ENCODE peak calls at places on chromosomes 1 and 21, in four cellular contexts. One of them, this sample, is unnamed. For H3K9me3, the result is how much of the 10 kb centered on the place peaks cover.

GRCh38 chr1:200400556-200400955 is 9.3 kb downstream of the ZNF281 start:
- DNase-seq in CD8-positive, alpha-beta T cell: no peak
- DNase-seq in transverse colon: no peak
- DNase-seq in stomach: no peak
- DNase-seq in this sample: no peak

GRCh38 chr1:46477153-46477929 is 12.3 kb upstream of the DMBX1 start:
- DNase-seq in CD8-positive, alpha-beta T cell: peak
- DNase-seq in transverse colon: peak
- DNase-seq in stomach: peak
- DNase-seq in this sample: peak

GRCh38 chr21:33394260-33394659 is 9.0 kb upstream of the IFNGR2 start:
- DNase-seq in CD8-positive, alpha-beta T cell: no peak
- DNase-seq in stomach: peak
- DNase-seq in transverse colon: peak
- DNase-seq in this sample: peak

GRCh38 chr1:230219174-230220067 is 152.4 kb downstream of the GALNT2 start:
- DNase-seq in CD8-positive, alpha-beta T cell: no peak
- DNase-seq in transverse colon: no peak
- DNase-seq in stomach: no peak
- DNase-seq in this sample: no peak

GRCh38 chr1:187264995-187265602 is 436.4 kb downstream of the PLA2G4A start:
- DNase-seq in stomach: no peak
- DNase-seq in CD8-positive, alpha-beta T cell: no peak
- DNase-seq in transverse colon: no peak
- DNase-seq in this sample: peak

GRCh38 chr1:52669696-52670095 is 28.5 kb downstream of the COA7 start:
- DNase-seq in CD8-positive, alpha-beta T cell: no peak
- DNase-seq in stomach: no peak
- DNase-seq in transverse colon: no peak
- DNase-seq in this sample: peak

GRCh38 chr21:42186591-42186990 is 32.3 kb upstream of the ABCG1 start:
- DNase-seq in CD8-positive, alpha-beta T cell: no peak
- DNase-seq in transverse colon: no peak
- DNase-seq in stomach: no peak
- DNase-seq in this sample: no peak

GRCh38 chr1:111603979-111604378 is 15.6 kb upstream of the RAP1A start:
- DNase-seq in stomach: peak
- DNase-seq in transverse colon: peak
- DNase-seq in CD8-positive, alpha-beta T cell: peak
- DNase-seq in this sample: peak

GRCh38 chr1:105664495-105664894 is 1392.0 kb upstream of the PRMT6 start:
- DNase-seq in stomach: no peak
- DNase-seq in transverse colon: no peak
- DNase-seq in CD8-positive, alpha-beta T cell: no peak
- DNase-seq in this sample: no peak

GRCh38 chr1:221206076-221206475 is 326.8 kb downstream of the HLX start:
- DNase-seq in stomach: no peak
- DNase-seq in transverse colon: no peak
- DNase-seq in CD8-positive, alpha-beta T cell: no peak
- DNase-seq in this sample: no peak

GRCh38 chr21:14452031-14452778 is 69.3 kb upstream of the HSPA13 start:
- DNase-seq in CD8-positive, alpha-beta T cell: no peak
- DNase-seq in stomach: no peak
- DNase-seq in transverse colon: no peak
- DNase-seq in this sample: peak

GRCh38 chr1:3740752-3741151 is 11.5 kb upstream of the CCDC27 start:
- DNase-seq in CD8-positive, alpha-beta T cell: no peak
- DNase-seq in transverse colon: no peak
- DNase-seq in stomach: no peak
- DNase-seq in this sample: no peak

GRCh38 chr1:166307261-166308188 is 140.7 kb upstream of the FAM78B start:
- DNase-seq in transverse colon: no peak
- DNase-seq in stomach: no peak
- DNase-seq in CD8-positive, alpha-beta T cell: no peak
- DNase-seq in this sample: no peak

GRCh38 chr1:178818416-178818815 is 52.5 kb downstream of the ANGPTL1 start:
- DNase-seq in transverse colon: no peak
- DNase-seq in CD8-positive, alpha-beta T cell: no peak
- DNase-seq in stomach: no peak
- DNase-seq in this sample: peak

GRCh38 chr1:114114751-114115104 is 38.9 kb downstream of the SYT6 start:
- DNase-seq in stomach: no peak
- DNase-seq in CD8-positive, alpha-beta T cell: no peak
- DNase-seq in transverse colon: no peak
- DNase-seq in this sample: no peak

GRCh38 chr1:214548988-214549387 is 2.4 kb downstream of the PTPN14 start:
- DNase-seq in transverse colon: no peak
- DNase-seq in CD8-positive, alpha-beta T cell: no peak
- DNase-seq in stomach: peak
- DNase-seq in this sample: peak

GRCh38 chr1:38418195-38419030 is 371.8 kb upstream of the POU3F1 start:
- DNase-seq in stomach: no peak
- DNase-seq in CD8-positive, alpha-beta T cell: no peak
- DNase-seq in transverse colon: no peak
- DNase-seq in this sample: no peak

GRCh38 chr1:205301842-205302588 is 19.5 kb downstream of the NUAK2 start:
- DNase-seq in CD8-positive, alpha-beta T cell: no peak
- DNase-seq in transverse colon: no peak
- DNase-seq in stomach: no peak
- DNase-seq in this sample: peak

GRCh38 chr1:91611498-91611917 is 110.9 kb downstream of the CDC7 start:
- DNase-seq in stomach: no peak
- DNase-seq in transverse colon: peak
- DNase-seq in CD8-positive, alpha-beta T cell: no peak
- DNase-seq in this sample: no peak

GRCh38 chr1:183840140-183840539 is 35.2 kb downstream of the RGL1 start:
- DNase-seq in transverse colon: no peak
- DNase-seq in CD8-positive, alpha-beta T cell: no peak
- DNase-seq in stomach: no peak
- DNase-seq in this sample: no peak

GRCh38 chr1:240559781-240560180 is 52.2 kb downstream of the GREM2 start:
- DNase-seq in transverse colon: no peak
- DNase-seq in stomach: no peak
- DNase-seq in CD8-positive, alpha-beta T cell: no peak
- DNase-seq in this sample: no peak

GRCh38 chr1:3471356-3472087 is 17.1 kb downstream of the ARHGEF16 start:
- DNase-seq in transverse colon: no peak
- DNase-seq in CD8-positive, alpha-beta T cell: no peak
- DNase-seq in stomach: no peak
- DNase-seq in this sample: peak

GRCh38 chr1:95369985-95370670 is 136.1 kb downstream of the RWDD3 start:
- DNase-seq in CD8-positive, alpha-beta T cell: no peak
- DNase-seq in transverse colon: no peak
- DNase-seq in stomach: no peak
- DNase-seq in this sample: no peak

GRCh38 chr1:183139281-183139942 is 46.7 kb upstream of the LAMC2 start:
- DNase-seq in stomach: no peak
- DNase-seq in transverse colon: no peak
- DNase-seq in CD8-positive, alpha-beta T cell: no peak
- DNase-seq in this sample: no peak

GRCh38 chr1:2629627-2630497 is 3.0 kb downstream of the MMEL1 start:
- DNase-seq in transverse colon: no peak
- DNase-seq in stomach: no peak
- DNase-seq in CD8-positive, alpha-beta T cell: no peak
- DNase-seq in this sample: no peak

GRCh38 chr1:22729921-22730320 is 19.3 kb downstream of the EPHB2 start:
- DNase-seq in stomach: no peak
- DNase-seq in transverse colon: no peak
- DNase-seq in CD8-positive, alpha-beta T cell: no peak
- DNase-seq in this sample: no peak

GRCh38 chr21:43861716-43862115 is 3.3 kb upstream of the AGPAT3 start:
- DNase-seq in transverse colon: no peak
- DNase-seq in CD8-positive, alpha-beta T cell: no peak
- DNase-seq in stomach: peak
- DNase-seq in this sample: no peak

DNA sequence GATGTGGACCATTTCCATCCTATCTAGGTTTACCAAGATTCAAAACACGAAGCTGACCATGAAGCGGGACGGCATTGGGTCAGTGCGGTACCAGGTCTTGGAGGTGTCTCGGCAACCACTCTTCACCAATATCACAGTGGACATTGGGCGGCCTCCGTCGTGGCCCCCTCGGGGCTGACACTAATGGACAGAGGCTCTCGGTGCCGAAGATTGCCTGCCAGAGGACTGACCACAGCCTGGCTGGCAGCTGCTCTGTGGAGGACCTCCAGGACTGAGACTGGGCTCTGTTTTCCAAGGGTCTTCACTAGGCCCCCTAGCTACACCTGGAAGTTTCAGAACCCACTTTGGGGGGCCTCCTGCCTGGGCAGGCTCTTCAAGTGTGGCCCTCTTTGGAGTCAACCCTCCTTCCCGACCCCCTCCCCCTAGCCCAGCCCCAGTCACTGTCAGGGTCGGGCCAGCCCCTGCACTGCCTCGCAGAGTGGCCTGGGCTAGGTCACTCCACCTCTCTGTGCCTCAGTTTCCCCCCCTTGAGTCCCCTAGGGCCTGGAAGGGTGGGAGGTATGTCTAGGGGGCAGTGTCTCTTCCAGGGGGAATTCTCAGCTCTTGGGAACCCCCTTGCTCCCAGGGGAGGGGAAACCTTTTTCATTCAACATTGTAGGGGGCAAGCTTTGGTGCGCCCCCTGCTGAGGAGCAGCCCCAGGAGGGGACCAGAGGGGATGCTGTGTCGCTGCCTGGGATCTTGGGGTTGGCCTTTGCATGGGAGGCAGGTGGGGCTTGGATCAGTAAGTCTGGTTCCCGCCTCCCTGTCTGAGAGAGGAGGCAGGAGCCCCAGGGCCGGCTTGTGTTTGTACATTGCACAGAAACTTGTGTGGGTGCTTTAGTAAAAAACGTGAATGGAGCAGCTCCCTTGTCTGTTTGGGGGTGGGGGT is 864 bp upstream of the CCDC24 start:
- DNase-seq in CD8-positive, alpha-beta T cell: no peak
- DNase-seq in transverse colon: no peak
- DNase-seq in stomach: no peak
- DNase-seq in this sample: no peak
- H3K27ac ChIP-seq in CD8-positive, alpha-beta T cell: peak
- H3K27ac ChIP-seq in transverse colon: peak
- H3K27ac ChIP-seq in stomach: peak
- H3K27ac ChIP-seq in this sample: peak

GRCh38 chr1:54614558-54614957 is 8.8 kb downstream of the FAM151A start:
- DNase-seq in CD8-positive, alpha-beta T cell: no peak
- DNase-seq in stomach: no peak
- DNase-seq in transverse colon: no peak
- DNase-seq in this sample: no peak

GRCh38 chr1:54624466-54625464 is 1.4 kb upstream of the FAM151A start:
- DNase-seq in transverse colon: no peak
- DNase-seq in CD8-positive, alpha-beta T cell: no peak
- DNase-seq in stomach: no peak
- DNase-seq in this sample: no peak

GRCh38 chr1:54623216-54624007 is at the start of gene FAM151A:
- DNase-seq in transverse colon: no peak
- DNase-seq in CD8-positive, alpha-beta T cell: no peak
- DNase-seq in stomach: no peak
- DNase-seq in this sample: peak

GRCh38 chr1:54615531-54616245 is 7.6 kb downstream of the FAM151A start:
- DNase-seq in transverse colon: no peak
- DNase-seq in CD8-positive, alpha-beta T cell: no peak
- DNase-seq in stomach: no peak
- DNase-seq in this sample: no peak

DNA sequence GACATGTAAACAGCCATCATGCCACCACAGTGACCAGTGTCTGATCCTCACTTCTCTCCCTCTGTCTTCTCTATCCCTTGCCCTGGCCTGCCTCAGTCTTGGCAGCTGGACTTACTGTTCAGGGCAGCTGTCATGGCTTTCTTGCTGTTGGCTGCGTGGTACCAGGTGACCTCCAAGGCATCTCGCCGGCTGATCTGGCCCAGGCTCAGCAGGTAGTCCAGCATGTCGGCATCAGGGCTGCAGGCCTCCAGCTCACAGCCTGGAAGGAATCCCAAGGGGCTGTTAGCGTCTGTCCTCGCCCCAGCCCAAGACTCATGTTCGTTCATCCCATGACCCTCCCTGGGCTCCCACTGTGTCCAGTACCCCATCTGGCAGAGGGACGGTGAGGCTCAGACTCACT is 3.6 kb downstream of the FAM151A start:
- DNase-seq in CD8-positive, alpha-beta T cell: no peak
- DNase-seq in stomach: no peak
- DNase-seq in transverse colon: no peak
- DNase-seq in this sample: no peak
- H3K9me3 ChIP-seq in CD8-positive, alpha-beta T cell: under half
- H3K9me3 ChIP-seq in stomach: under half
- H3K9me3 ChIP-seq in transverse colon: under half
- H3K9me3 ChIP-seq in this sample: under half

DNA sequence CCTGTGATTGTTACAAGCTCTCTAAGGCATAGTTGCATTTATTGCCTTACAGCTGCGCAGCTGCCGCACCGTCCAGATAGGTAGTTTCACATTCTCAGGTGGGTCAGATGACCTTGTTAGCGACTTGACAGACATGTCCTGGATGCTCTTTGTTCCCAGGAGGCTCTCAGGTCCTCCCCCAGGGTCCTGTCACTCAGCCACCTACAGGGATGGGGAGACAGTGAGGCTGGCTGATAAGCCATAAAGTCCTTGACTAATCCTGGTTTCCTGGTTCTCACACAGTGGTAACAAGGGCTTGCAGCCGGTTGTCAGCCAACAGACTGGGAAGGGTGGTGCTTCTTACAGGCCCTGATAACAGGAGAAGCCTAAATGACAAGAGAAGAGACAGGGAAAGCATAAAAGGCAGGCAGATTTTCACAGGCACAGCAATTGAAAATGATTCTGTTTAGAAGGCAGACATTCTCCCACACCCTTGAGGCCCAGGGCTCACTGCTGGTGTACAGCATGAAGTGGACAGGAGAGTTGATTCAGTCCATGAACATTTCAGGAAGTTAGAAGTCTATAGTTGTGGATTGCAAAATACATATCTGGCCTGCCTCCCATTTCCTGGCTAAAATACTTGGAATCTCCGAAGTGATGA is 2.9 kb downstream of the ARF1 start:
- DNase-seq in CD8-positive, alpha-beta T cell: no peak
- DNase-seq in stomach: no peak
- DNase-seq in transverse colon: peak
- DNase-seq in this sample: peak
- H3K27ac ChIP-seq in CD8-positive, alpha-beta T cell: no peak
- H3K27ac ChIP-seq in stomach: peak
- H3K27ac ChIP-seq in transverse colon: peak
- H3K27ac ChIP-seq in this sample: peak

DNA sequence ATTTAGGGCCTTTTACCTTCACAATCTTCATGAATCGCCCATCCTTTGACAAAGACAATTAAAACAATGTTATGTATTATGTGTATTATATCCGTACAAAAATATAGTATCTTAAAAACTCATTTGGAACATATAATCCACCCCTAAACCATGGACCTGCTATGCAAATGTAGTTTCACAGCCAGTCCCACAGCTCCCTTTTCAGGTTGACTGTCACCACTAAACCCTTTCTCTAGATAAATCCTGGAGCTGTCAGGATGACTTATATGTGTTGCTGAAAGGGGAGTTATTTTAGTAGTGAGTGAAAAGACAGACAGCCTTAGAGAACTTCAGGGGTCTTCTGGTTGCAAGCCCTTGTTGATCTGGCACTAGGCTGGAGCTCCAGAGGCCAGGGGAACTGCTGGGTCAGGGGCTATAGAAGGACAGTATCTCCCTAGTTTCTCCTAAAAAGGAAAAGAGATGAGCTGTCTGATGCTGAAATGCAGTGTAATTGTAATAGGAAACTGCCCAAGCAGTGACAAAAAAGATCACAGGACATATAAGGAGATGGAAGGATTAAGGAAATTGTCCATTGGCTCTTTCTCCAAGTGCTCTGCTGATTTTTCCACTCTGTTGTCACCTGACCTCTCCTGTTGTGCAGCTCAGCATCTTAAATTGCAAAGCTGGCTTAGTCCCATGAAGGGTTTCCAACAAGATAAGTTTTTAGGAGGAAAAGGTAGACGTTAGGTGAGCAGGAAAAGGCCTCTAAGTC is 127.7 kb downstream of the S1PR1 start:
- DNase-seq in stomach: no peak
- DNase-seq in CD8-positive, alpha-beta T cell: no peak
- DNase-seq in transverse colon: no peak
- DNase-seq in this sample: no peak
- H3K9me3 ChIP-seq in stomach: under half
- H3K9me3 ChIP-seq in CD8-positive, alpha-beta T cell: under half
- H3K9me3 ChIP-seq in transverse colon: under half
- H3K9me3 ChIP-seq in this sample: under half